ENCODE peak calls at places on chromosomes 13 and 19, in ten cellular contexts. One of them, this sample, is unnamed.

GRCh38 chr19:5826531-5827341 is 12.8 kb downstream of the FUT6 start:
- DNase-seq in breast epithelium: peak; percentile 49
- DNase-seq in AG09309: no peak
- DNase-seq in cardiac muscle cell: peak; percentile 45
- DNase-seq in right lobe of liver: peak; percentile 94
- DNase-seq in AG10803: peak; percentile 29
- DNase-seq in HFF-Myc: no peak
- DNase-seq in colonic mucosa: peak; percentile 90
- DNase-seq in BE2C: peak; percentile 92
- DNase-seq in mesothelial cell of epicardium: peak; percentile 56
- DNase-seq in this sample: no peak

GRCh38 chr19:12665646-12666304 is 767 bp downstream of the MAN2B1 start:
- DNase-seq in breast epithelium: no peak
- DNase-seq in AG09309: no peak
- DNase-seq in cardiac muscle cell: no peak
- DNase-seq in right lobe of liver: no peak
- DNase-seq in AG10803: no peak
- DNase-seq in HFF-Myc: no peak
- DNase-seq in colonic mucosa: no peak
- DNase-seq in BE2C: no peak
- DNase-seq in mesothelial cell of epicardium: no peak
- DNase-seq in this sample: no peak

GRCh38 chr13:89925107-89925506 is 1422.4 kb upstream of the MIR17HG start:
- DNase-seq in breast epithelium: no peak
- DNase-seq in AG09309: no peak
- DNase-seq in cardiac muscle cell: peak; percentile 35
- DNase-seq in right lobe of liver: no peak
- DNase-seq in AG10803: peak; percentile 3
- DNase-seq in HFF-Myc: no peak
- DNase-seq in colonic mucosa: no peak
- DNase-seq in BE2C: peak; percentile 57
- DNase-seq in mesothelial cell of epicardium: no peak
- DNase-seq in this sample: no peak

GRCh38 chr13:20177049-20177831 is 15.5 kb downstream of the GJB2 start:
- DNase-seq in breast epithelium: no peak
- DNase-seq in AG09309: no peak
- DNase-seq in cardiac muscle cell: no peak
- DNase-seq in right lobe of liver: no peak
- DNase-seq in AG10803: no peak
- DNase-seq in HFF-Myc: no peak
- DNase-seq in colonic mucosa: no peak
- DNase-seq in BE2C: no peak
- DNase-seq in mesothelial cell of epicardium: no peak
- DNase-seq in this sample: no peak

GRCh38 chr13:35524192-35524591 is 47.7 kb upstream of the MAB21L1 start:
- DNase-seq in breast epithelium: no peak
- DNase-seq in AG09309: no peak
- DNase-seq in cardiac muscle cell: peak; percentile 29
- DNase-seq in right lobe of liver: no peak
- DNase-seq in AG10803: no peak
- DNase-seq in HFF-Myc: no peak
- DNase-seq in colonic mucosa: no peak
- DNase-seq in BE2C: no peak
- DNase-seq in mesothelial cell of epicardium: no peak
- DNase-seq in this sample: no peak

GRCh38 chr19:39544920-39545319 is 5.0 kb upstream of the EID2 start:
- DNase-seq in breast epithelium: no peak
- DNase-seq in AG09309: no peak
- DNase-seq in cardiac muscle cell: no peak
- DNase-seq in right lobe of liver: no peak
- DNase-seq in AG10803: no peak
- DNase-seq in HFF-Myc: no peak
- DNase-seq in colonic mucosa: no peak
- DNase-seq in BE2C: no peak
- DNase-seq in mesothelial cell of epicardium: no peak
- DNase-seq in this sample: no peak

GRCh38 chr13:102487330-102487729 is 85.5 kb upstream of the FGF14 start:
- DNase-seq in breast epithelium: no peak
- DNase-seq in AG09309: no peak
- DNase-seq in cardiac muscle cell: no peak
- DNase-seq in right lobe of liver: no peak
- DNase-seq in AG10803: no peak
- DNase-seq in HFF-Myc: no peak
- DNase-seq in colonic mucosa: no peak
- DNase-seq in BE2C: peak; percentile 53
- DNase-seq in mesothelial cell of epicardium: no peak
- DNase-seq in this sample: no peak

GRCh38 chr19:41551711-41552110 is 24.3 kb upstream of the CEACAM21 start:
- DNase-seq in breast epithelium: no peak
- DNase-seq in AG09309: no peak
- DNase-seq in cardiac muscle cell: no peak
- DNase-seq in right lobe of liver: no peak
- DNase-seq in AG10803: no peak
- DNase-seq in HFF-Myc: no peak
- DNase-seq in colonic mucosa: no peak
- DNase-seq in BE2C: no peak
- DNase-seq in mesothelial cell of epicardium: no peak
- DNase-seq in this sample: no peak

GRCh38 chr13:44842158-44842557 is 147.1 kb downstream of the NUFIP1 start:
- DNase-seq in breast epithelium: no peak
- DNase-seq in AG09309: no peak
- DNase-seq in cardiac muscle cell: peak; percentile 49
- DNase-seq in right lobe of liver: no peak
- DNase-seq in AG10803: peak; percentile 56
- DNase-seq in HFF-Myc: peak; percentile 49
- DNase-seq in colonic mucosa: no peak
- DNase-seq in BE2C: no peak
- DNase-seq in mesothelial cell of epicardium: no peak
- DNase-seq in this sample: no peak

GRCh38 chr19:8487137-8487851 is 15.1 kb downstream of the PRAM1 start:
- DNase-seq in breast epithelium: no peak
- DNase-seq in AG09309: no peak
- DNase-seq in cardiac muscle cell: no peak
- DNase-seq in right lobe of liver: no peak
- DNase-seq in AG10803: no peak
- DNase-seq in HFF-Myc: no peak
- DNase-seq in colonic mucosa: no peak
- DNase-seq in BE2C: no peak
- DNase-seq in mesothelial cell of epicardium: no peak
- DNase-seq in this sample: no peak

GRCh38 chr19:41957838-41958366 is 1.2 kb downstream of the RABAC1 start:
- DNase-seq in breast epithelium: peak; percentile 78
- DNase-seq in AG09309: peak; percentile 46
- DNase-seq in cardiac muscle cell: peak; percentile 86
- DNase-seq in right lobe of liver: peak; percentile 80
- DNase-seq in AG10803: peak; percentile 79
- DNase-seq in HFF-Myc: peak; percentile 57
- DNase-seq in colonic mucosa: peak; percentile 87
- DNase-seq in BE2C: peak; percentile 74
- DNase-seq in mesothelial cell of epicardium: no peak
- DNase-seq in this sample: no peak

GRCh38 chr13:65638572-65639168 is 1591.5 kb downstream of the PCDH9 start:
- DNase-seq in breast epithelium: no peak
- DNase-seq in AG09309: peak; percentile 18
- DNase-seq in cardiac muscle cell: peak; percentile 79
- DNase-seq in right lobe of liver: no peak
- DNase-seq in AG10803: peak; percentile 59
- DNase-seq in HFF-Myc: peak; percentile 22
- DNase-seq in colonic mucosa: no peak
- DNase-seq in BE2C: peak; percentile 40
- DNase-seq in mesothelial cell of epicardium: no peak
- DNase-seq in this sample: no peak

GRCh38 chr13:33678084-33678483 is 139.9 kb upstream of the RFC3 start:
- DNase-seq in breast epithelium: no peak
- DNase-seq in AG09309: no peak
- DNase-seq in cardiac muscle cell: no peak
- DNase-seq in right lobe of liver: no peak
- DNase-seq in AG10803: no peak
- DNase-seq in HFF-Myc: no peak
- DNase-seq in colonic mucosa: no peak
- DNase-seq in BE2C: no peak
- DNase-seq in mesothelial cell of epicardium: no peak
- DNase-seq in this sample: no peak
- TF ChIP-seq CTCF in breast epithelium: no peak
- TF ChIP-seq CTCF in AG09309: no peak
- TF ChIP-seq CTCF in cardiac muscle cell: no peak
- TF ChIP-seq CTCF in right lobe of liver: no peak
- TF ChIP-seq CTCF in AG10803: no peak
- TF ChIP-seq CTCF in HFF-Myc: no peak
- TF ChIP-seq CTCF in colonic mucosa: no peak
- TF ChIP-seq CTCF in BE2C: no peak
- TF ChIP-seq CTCF in mesothelial cell of epicardium: no peak
- TF ChIP-seq CTCF in this sample: no peak

GRCh38 chr19:16039081-16039480 is 37.2 kb upstream of the TPM4 start:
- DNase-seq in breast epithelium: no peak
- DNase-seq in AG09309: no peak
- DNase-seq in cardiac muscle cell: no peak
- DNase-seq in right lobe of liver: no peak
- DNase-seq in AG10803: no peak
- DNase-seq in HFF-Myc: no peak
- DNase-seq in colonic mucosa: no peak
- DNase-seq in BE2C: no peak
- DNase-seq in mesothelial cell of epicardium: no peak
- DNase-seq in this sample: no peak
- TF ChIP-seq CTCF in breast epithelium: no peak
- TF ChIP-seq CTCF in AG09309: no peak
- TF ChIP-seq CTCF in cardiac muscle cell: no peak
- TF ChIP-seq CTCF in right lobe of liver: no peak
- TF ChIP-seq CTCF in AG10803: no peak
- TF ChIP-seq CTCF in HFF-Myc: no peak
- TF ChIP-seq CTCF in colonic mucosa: no peak
- TF ChIP-seq CTCF in BE2C: no peak
- TF ChIP-seq CTCF in mesothelial cell of epicardium: no peak
- TF ChIP-seq CTCF in this sample: no peak

DNA sequence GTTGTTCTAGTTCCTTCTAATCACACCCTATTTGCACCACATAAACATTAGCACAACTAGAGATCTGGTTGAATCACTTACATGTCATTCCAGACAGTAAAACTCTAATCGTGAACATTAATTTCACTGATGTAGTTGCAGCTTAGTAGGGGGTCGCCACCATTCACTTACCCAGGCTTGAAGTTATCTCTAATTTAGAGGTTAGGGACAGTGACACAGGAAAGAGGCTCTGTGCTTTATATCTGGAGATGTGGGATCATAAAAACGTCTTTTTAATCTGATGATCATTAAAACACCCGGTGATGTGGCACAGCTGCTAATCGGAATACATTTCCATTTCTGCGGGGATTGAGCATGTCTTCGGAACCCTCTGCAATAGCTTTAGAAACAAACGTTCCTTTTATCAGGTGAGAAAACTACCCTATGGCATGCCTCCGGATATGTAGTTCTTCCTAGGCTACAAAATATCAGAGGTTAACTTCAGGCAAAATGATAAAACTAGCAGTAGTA is 523.0 kb downstream of the MYO16 start:
- DNase-seq in breast epithelium: no peak
- DNase-seq in AG09309: no peak
- DNase-seq in cardiac muscle cell: no peak
- DNase-seq in right lobe of liver: no peak
- DNase-seq in AG10803: no peak
- DNase-seq in HFF-Myc: no peak
- DNase-seq in colonic mucosa: no peak
- DNase-seq in BE2C: no peak
- DNase-seq in mesothelial cell of epicardium: no peak
- DNase-seq in this sample: no peak
- TF ChIP-seq CTCF in breast epithelium: no peak
- TF ChIP-seq CTCF in AG09309: no peak
- TF ChIP-seq CTCF in cardiac muscle cell: no peak
- TF ChIP-seq CTCF in right lobe of liver: no peak
- TF ChIP-seq CTCF in AG10803: no peak
- TF ChIP-seq CTCF in HFF-Myc: no peak
- TF ChIP-seq CTCF in colonic mucosa: no peak
- TF ChIP-seq CTCF in BE2C: no peak
- TF ChIP-seq CTCF in mesothelial cell of epicardium: no peak
- TF ChIP-seq CTCF in this sample: no peak

GRCh38 chr19:46515879-46516350 is 20.2 kb upstream of the PNMA8B start:
- DNase-seq in breast epithelium: no peak
- DNase-seq in AG09309: no peak
- DNase-seq in cardiac muscle cell: peak; percentile 60
- DNase-seq in right lobe of liver: no peak
- DNase-seq in AG10803: peak; percentile 40
- DNase-seq in HFF-Myc: peak; percentile 27
- DNase-seq in colonic mucosa: no peak
- DNase-seq in BE2C: no peak
- DNase-seq in mesothelial cell of epicardium: no peak
- DNase-seq in this sample: no peak

GRCh38 chr19:46517471-46517870 is 21.8 kb upstream of the PNMA8B start:
- DNase-seq in breast epithelium: no peak
- DNase-seq in AG09309: no peak
- DNase-seq in cardiac muscle cell: no peak
- DNase-seq in right lobe of liver: no peak
- DNase-seq in AG10803: no peak
- DNase-seq in HFF-Myc: no peak
- DNase-seq in colonic mucosa: no peak
- DNase-seq in BE2C: no peak
- DNase-seq in mesothelial cell of epicardium: no peak
- DNase-seq in this sample: no peak

GRCh38 chr19:46515290-46515609 is 19.6 kb upstream of the PNMA8B start:
- DNase-seq in breast epithelium: no peak
- DNase-seq in AG09309: no peak
- DNase-seq in cardiac muscle cell: no peak
- DNase-seq in right lobe of liver: no peak
- DNase-seq in AG10803: no peak
- DNase-seq in HFF-Myc: no peak
- DNase-seq in colonic mucosa: no peak
- DNase-seq in BE2C: no peak
- DNase-seq in mesothelial cell of epicardium: no peak
- DNase-seq in this sample: no peak

GRCh38 chr19:46513461-46514236 is 18.0 kb upstream of the PNMA8B start:
- DNase-seq in breast epithelium: peak; percentile 47
- DNase-seq in AG09309: peak; percentile 20
- DNase-seq in cardiac muscle cell: peak; percentile 88
- DNase-seq in right lobe of liver: peak; percentile 78
- DNase-seq in AG10803: peak; percentile 73
- DNase-seq in HFF-Myc: peak; percentile 47
- DNase-seq in colonic mucosa: peak; percentile 78
- DNase-seq in BE2C: peak; percentile 90
- DNase-seq in mesothelial cell of epicardium: peak; percentile 86
- DNase-seq in this sample: peak; percentile 62

DNA sequence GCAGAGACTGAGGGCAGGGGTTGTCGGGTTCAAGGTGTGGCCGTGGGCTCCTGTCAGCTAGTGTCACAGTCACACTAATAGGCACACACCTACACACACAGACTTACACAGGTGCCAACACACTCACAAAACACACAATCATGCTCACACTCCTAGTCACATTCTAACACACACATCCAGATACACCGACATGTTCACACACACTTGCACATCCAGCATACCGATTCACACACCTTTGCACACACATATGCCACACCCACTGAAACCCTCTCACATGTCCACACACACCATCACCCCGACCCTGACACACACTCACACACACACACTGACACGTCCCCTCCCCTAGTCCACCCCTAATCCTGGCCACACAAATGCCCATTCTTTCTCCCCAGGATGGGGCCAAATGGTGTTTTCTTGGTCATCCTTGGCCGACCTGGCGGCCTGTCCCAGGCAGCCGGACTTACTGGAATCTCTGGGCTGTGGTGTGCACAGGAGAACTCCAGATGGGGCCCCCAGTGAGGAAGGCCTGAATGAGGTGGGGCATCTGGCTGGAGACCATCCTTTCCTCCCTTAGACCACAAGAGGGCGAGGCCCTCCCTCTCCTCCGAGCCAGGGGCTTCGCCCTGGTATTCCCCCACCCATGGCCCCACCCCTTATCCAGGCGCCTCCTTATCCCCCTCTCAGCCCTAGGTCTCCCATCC is 19.1 kb upstream of the PNMA8B start:
- DNase-seq in breast epithelium: no peak
- DNase-seq in AG09309: no peak
- DNase-seq in cardiac muscle cell: no peak
- DNase-seq in right lobe of liver: no peak
- DNase-seq in AG10803: no peak
- DNase-seq in HFF-Myc: no peak
- DNase-seq in colonic mucosa: no peak
- DNase-seq in BE2C: no peak
- DNase-seq in mesothelial cell of epicardium: no peak
- DNase-seq in this sample: no peak
- TF ChIP-seq CTCF in breast epithelium: no peak
- TF ChIP-seq CTCF in AG09309: no peak
- TF ChIP-seq CTCF in cardiac muscle cell: no peak
- TF ChIP-seq CTCF in right lobe of liver: no peak
- TF ChIP-seq CTCF in AG10803: no peak
- TF ChIP-seq CTCF in HFF-Myc: no peak
- TF ChIP-seq CTCF in colonic mucosa: no peak
- TF ChIP-seq CTCF in BE2C: peak; percentile 2
- TF ChIP-seq CTCF in mesothelial cell of epicardium: no peak
- TF ChIP-seq CTCF in this sample: no peak

This sample was measured in omental fat pad.